ENCODE peak calls at places on chromosomes 5 and 9, in eight cellular contexts. W is AG04450; N is heart right ventricle; I is CD4-positive, alpha-beta T cell; J is Peyer's patch; A is testis; Y is astrocyte; O is HepG2. T is an unnamed sample.

GRCh38 chr9:113018247-113018646 is 6.3 kb upstream of the ZNF883 start:
- DNase-seq in W (no peak), N (no peak), I (no peak), J (no peak), A (no peak), Y (no peak), O (no peak), T (no peak)

GRCh38 chr9:131530546-131530929 is 525 bp downstream of the UCK1 start:
- DNase-seq in W (no peak), N (no peak), I (no peak), J (peak), A (peak), Y (no peak), O (peak), T (peak)

GRCh38 chr5:170755679-170756456 is 27.7 kb upstream of the GABRP start:
- DNase-seq in W (no peak), N (peak), I (no peak), J (peak), A (no peak), Y (no peak), O (no peak), T (no peak)

GRCh38 chr9:107138261-107138992 is 144.7 kb upstream of the RAD23B start:
- DNase-seq in W (no peak), N (no peak), I (no peak), J (no peak), A (no peak), Y (peak), O (no peak), T (no peak)

GRCh38 chr5:151925396-151925750 is 722 bp upstream of the GLRA1 start:
- DNase-seq in W (no peak), N (no peak), I (no peak), J (no peak), A (no peak), Y (no peak), O (no peak), T (peak)

GRCh38 chr5:15241216-15241821 is 258.7 kb upstream of the FBXL7 start:
- DNase-seq in W (no peak), N (no peak), I (no peak), J (no peak), A (no peak), Y (no peak), O (no peak), T (no peak)

GRCh38 chr9:12439267-12439666 is 253.9 kb upstream of the TYRP1 start:
- DNase-seq in W (no peak), N (peak), I (no peak), J (no peak), A (no peak), Y (no peak), O (no peak), T (no peak)

GRCh38 chr9:133060417-133060841 is 1.4 kb upstream of the CEL start:
- DNase-seq in W (no peak), N (no peak), I (no peak), J (no peak), A (no peak), Y (no peak), O (no peak), T (no peak)

GRCh38 chr5:178786859-178787499 is 56.5 kb upstream of the ZNF354A start:
- DNase-seq in W (no peak), N (no peak), I (no peak), J (no peak), A (no peak), Y (peak), O (peak), T (no peak)

GRCh38 chr9:95725045-95725444 is 150.4 kb upstream of the ERCC6L2 start:
- DNase-seq in W (no peak), N (no peak), I (no peak), J (no peak), A (no peak), Y (no peak), O (peak), T (no peak)

GRCh38 chr9:98951967-98952366 is 8.3 kb downstream of the COL15A1 start:
- DNase-seq in W (no peak), N (no peak), I (no peak), J (no peak), A (no peak), Y (no peak), O (no peak), T (no peak)

GRCh38 chr5:111537153-111538024 is 25.1 kb upstream of the STARD4 start:
- DNase-seq in W (no peak), N (no peak), I (no peak), J (no peak), A (no peak), Y (no peak), O (no peak), T (no peak)

GRCh38 chr5:93240228-93240834 is 340.7 kb downstream of the NR2F1-AS1 start:
- DNase-seq in W (no peak), N (no peak), I (no peak), J (no peak), A (no peak), Y (no peak), O (no peak), T (no peak)

GRCh38 chr5:33310471-33310870 is 130.3 kb upstream of the TARS1 start:
- DNase-seq in W (peak), N (no peak), I (no peak), J (no peak), A (no peak), Y (peak), O (no peak), T (no peak)

GRCh38 chr5:135750506-135750905 is 84.0 kb upstream of the SLC25A48 start:
- DNase-seq in W (no peak), N (no peak), I (no peak), J (no peak), A (no peak), Y (no peak), O (no peak), T (no peak)

GRCh38 chr5:142100307-142100706 is 8.3 kb upstream of the NDFIP1 start:
- DNase-seq in W (no peak), N (no peak), I (no peak), J (no peak), A (no peak), Y (no peak), O (no peak), T (no peak)

GRCh38 chr9:7324031-7324654 is 475.4 kb downstream of the DMAC1 start:
- DNase-seq in W (no peak), N (no peak), I (no peak), J (no peak), A (no peak), Y (no peak), O (no peak), T (no peak)

GRCh38 chr9:137297060-137297664 is 4.9 kb downstream of the NRARP start:
- DNase-seq in W (no peak), N (no peak), I (no peak), J (no peak), A (no peak), Y (no peak), O (no peak), T (no peak)

GRCh38 chr9:68562456-68562855 is 21.8 kb upstream of the TMEM252 start:
- DNase-seq in W (no peak), N (no peak), I (no peak), J (no peak), A (no peak), Y (no peak), O (no peak), T (no peak)

GRCh38 chr9:69028754-69029153 is 6.8 kb upstream of the FXN start:
- DNase-seq in W (no peak), N (no peak), I (peak), J (no peak), A (no peak), Y (no peak), O (no peak), T (no peak)

GRCh38 chr5:71865665-71866320 is 146.7 kb downstream of the CARTPT start:
- DNase-seq in W (no peak), N (no peak), I (no peak), J (no peak), A (no peak), Y (no peak), O (no peak), T (no peak)

GRCh38 chr9:92774274-92774673 is 9.6 kb upstream of the BICD2 start:
- DNase-seq in W (peak), N (no peak), I (no peak), J (no peak), A (no peak), Y (peak), O (no peak), T (no peak)

GRCh38 chr5:37921452-37921851 is 81.6 kb upstream of the GDNF start:
- DNase-seq in W (no peak), N (no peak), I (no peak), J (no peak), A (no peak), Y (no peak), O (no peak), T (no peak)

GRCh38 chr9:102499468-102499867 is 495.7 kb upstream of the CYLC2 start:
- DNase-seq in W (no peak), N (no peak), I (no peak), J (no peak), A (no peak), Y (no peak), O (peak), T (no peak)

GRCh38 chr5:80231243-80231642 is 24.6 kb downstream of the SERINC5 start:
- DNase-seq in W (no peak), N (no peak), I (no peak), J (no peak), A (no peak), Y (peak), O (no peak), T (no peak)

GRCh38 chr9:134175808-134176598 is 11.6 kb upstream of the RNU6ATAC start:
- DNase-seq in W (no peak), N (peak), I (no peak), J (peak), A (peak), Y (no peak), O (peak), T (no peak)
- TF ChIP-seq CTCF in W (peak), N (peak), I (no peak), J (no peak), A (peak), Y (no peak), O (peak), T (peak)

GRCh38 chr9:121711281-121711680 is 59.8 kb downstream of the DAB2IP start:
- DNase-seq in W (no peak), N (no peak), I (no peak), J (no peak), A (no peak), Y (no peak), O (no peak), T (no peak)
- H3K27ac ChIP-seq in W (no peak), N (no peak), I (no peak), J (no peak), A (no peak), Y (no peak), O (no peak), T (no peak)

GRCh38 chr9:88173378-88173999 is 35.2 kb upstream of the SPATA31C2 start:
- DNase-seq in W (peak), N (peak), I (peak), J (peak), A (peak), Y (peak), O (peak), T (peak)
- TF ChIP-seq CTCF in W (peak), N (no peak), I (peak), J (peak), A (peak), Y (peak), O (peak), T (peak)

GRCh38 chr5:127957701-127958190 is 125.8 kb upstream of the SLC12A2 start:
- DNase-seq in W (no peak), N (no peak), I (no peak), J (no peak), A (no peak), Y (no peak), O (no peak), T (no peak)

GRCh38 chr5:127958421-127959011 is 125.0 kb upstream of the SLC12A2 start:
- DNase-seq in W (no peak), N (no peak), I (no peak), J (no peak), A (no peak), Y (no peak), O (peak), T (no peak)

GRCh38 chr5:127959152-127959764 is 124.3 kb upstream of the SLC12A2 start:
- DNase-seq in W (peak), N (peak), I (peak), J (peak), A (peak), Y (peak), O (peak), T (peak)

GRCh38 chr5:127960126-127960744 is 123.3 kb upstream of the SLC12A2 start:
- DNase-seq in W (no peak), N (no peak), I (no peak), J (no peak), A (no peak), Y (no peak), O (no peak), T (no peak)

DNA sequence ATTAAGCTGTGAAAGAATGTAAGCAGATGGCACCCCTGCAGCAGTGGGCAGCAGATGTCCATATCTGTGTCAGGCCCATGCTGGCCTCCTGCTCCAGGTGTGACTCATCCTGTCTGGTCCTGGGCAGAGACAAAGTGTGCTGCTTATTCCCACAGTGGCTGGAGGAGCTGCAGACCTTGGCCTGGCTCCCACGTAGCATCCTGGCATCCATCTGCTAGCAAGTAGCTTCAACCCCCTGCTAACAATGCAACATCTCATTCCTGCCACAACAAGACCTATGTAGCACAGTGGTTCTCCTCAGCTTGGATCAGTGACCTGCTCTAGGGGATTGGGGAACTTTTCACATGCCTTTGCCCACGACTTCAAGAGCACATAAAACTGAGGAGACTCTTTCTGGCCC is 126.4 kb upstream of the SLC12A2 start:
- DNase-seq in W (peak), N (peak), I (no peak), J (no peak), A (no peak), Y (peak), O (peak), T (peak)
- H3K27ac ChIP-seq in W (no peak), N (no peak), I (no peak), J (no peak), A (no peak), Y (no peak), O (no peak), T (no peak)

GRCh38 chr5:150302301-150303069 is at the start of gene ARSI:
- DNase-seq in W (peak), N (peak), I (no peak), J (no peak), A (no peak), Y (no peak), O (no peak), T (no peak)
- TF ChIP-seq CTCF in W (peak), N (no peak), I (no peak), J (no peak), A (no peak), Y (no peak), O (peak), T (no peak)

GRCh38 chr5:160743027-160743426 is 109.0 kb downstream of the ATP10B start:
- DNase-seq in W (no peak), N (no peak), I (no peak), J (no peak), A (no peak), Y (no peak), O (no peak), T (no peak)
- H3K27ac ChIP-seq in W (no peak), N (no peak), I (no peak), J (no peak), A (no peak), Y (no peak), O (no peak), T (no peak)